ENCODE peak calls at places on chromosomes 4 and X, in nine cellular contexts. S, E, C, L, O, R, H, G and M are unnamed samples.

GRCh38 chr4:155403886-155404285 is 27.1 kb upstream of the MAP9 start:
- DNase-seq in S (no peak), E (no peak), C (no peak), L (no peak), O (no peak), R (peak; percentile 6), H (no peak), G (no peak), M (no peak)

GRCh38 chr4:148649669-148650331 is 207.6 kb upstream of the NR3C2 start:
- DNase-seq in S (no peak), E (no peak), C (no peak), L (no peak), O (no peak), R (no peak), H (no peak), G (no peak), M (no peak)

GRCh38 chr4:157204634-157205244 is 15.8 kb upstream of the GRIA2 start:
- DNase-seq in S (no peak), E (peak; percentile 6), C (no peak), L (no peak), O (peak; percentile 29), R (peak; percentile 35), H (peak; percentile 76), G (no peak), M (peak; percentile 69)

GRCh38 chrX:418927-419729 is 32.4 kb upstream of the PPP2R3B start:
- DNase-seq in S (no peak), E (no peak), C (no peak), L (no peak), O (no peak), R (no peak), H (no peak), G (no peak), M (no peak)

GRCh38 chrX:47217121-47217851 is 1.2 kb upstream of the CDK16 start:
- DNase-seq in S (no peak), E (no peak), C (peak; percentile 78), L (peak; percentile 7), O (peak; percentile 15), R (peak; percentile 14), H (no peak), G (no peak), M (peak; percentile 38)

GRCh38 chr4:158327525-158327924 is 117.2 kb downstream of the TMEM144 start:
- DNase-seq in S (no peak), E (peak; percentile 52), C (no peak), L (no peak), O (no peak), R (no peak), H (no peak), G (no peak), M (no peak)

GRCh38 chrX:24294619-24295018 is 19.2 kb downstream of the SUPT20HL2 start:
- DNase-seq in S (no peak), E (no peak), C (no peak), L (no peak), O (peak; percentile 23), R (no peak), H (no peak), G (no peak), M (no peak)

GRCh38 chrX:41384041-41384705 is 50.2 kb downstream of the DDX3X start:
- DNase-seq in S (peak; percentile 49), E (peak; percentile 71), C (peak; percentile 71), L (peak; percentile 25), O (peak; percentile 29), R (no peak), H (peak; percentile 88), G (no peak), M (peak; percentile 90)

GRCh38 chr4:8048856-8049686 is 109.4 kb upstream of the AFAP1 start:
- DNase-seq in S (no peak), E (no peak), C (no peak), L (no peak), O (no peak), R (no peak), H (no peak), G (no peak), M (no peak)

GRCh38 chr4:17704020-17704657 is 77.3 kb downstream of the FAM184B start:
- DNase-seq in S (no peak), E (no peak), C (no peak), L (no peak), O (no peak), R (no peak), H (no peak), G (no peak), M (no peak)

GRCh38 chr4:72701987-72702819 is 133.2 kb upstream of the ADAMTS3 start:
- DNase-seq in S (peak; percentile 1), E (peak; percentile 29), C (no peak), L (peak; percentile 7), O (peak; percentile 28), R (peak; percentile 3), H (no peak), G (no peak), M (no peak)

GRCh38 chr4:28555851-28556250 is 1695.2 kb downstream of the STIM2 start:
- DNase-seq in S (no peak), E (no peak), C (no peak), L (no peak), O (no peak), R (no peak), H (no peak), G (no peak), M (no peak)

GRCh38 chr4:20844311-20844710 is 144.1 kb downstream of the PACRGL start:
- DNase-seq in S (no peak), E (no peak), C (no peak), L (no peak), O (no peak), R (no peak), H (no peak), G (no peak), M (no peak)

GRCh38 chr4:37891221-37892159 is 606 bp downstream of the TBC1D1 start:
- DNase-seq in S (peak; percentile 51), E (peak; percentile 25), C (no peak), L (peak; percentile 31), O (peak; percentile 62), R (peak; percentile 8), H (no peak), G (peak; percentile 20), M (peak; percentile 43)

GRCh38 chr4:20126906-20127305 is 124.8 kb upstream of the SLIT2 start:
- DNase-seq in S (no peak), E (no peak), C (no peak), L (no peak), O (no peak), R (no peak), H (no peak), G (no peak), M (no peak)

GRCh38 chrX:17448188-17448587 is 73.2 kb downstream of the NHS start:
- DNase-seq in S (no peak), E (no peak), C (no peak), L (no peak), O (no peak), R (no peak), H (no peak), G (no peak), M (no peak)

GRCh38 chrX:134761788-134762187 is 103.5 kb upstream of the PLAC1 start:
- DNase-seq in S (no peak), E (peak; percentile 1), C (no peak), L (no peak), O (no peak), R (no peak), H (no peak), G (no peak), M (no peak)

GRCh38 chr4:5870701-5871100 is 22.2 kb downstream of the CRMP1 start:
- DNase-seq in S (no peak), E (no peak), C (no peak), L (no peak), O (no peak), R (no peak), H (no peak), G (no peak), M (no peak)

GRCh38 chrX:64188901-64189300 is 16.6 kb downstream of the AMER1 start:
- DNase-seq in S (no peak), E (no peak), C (no peak), L (no peak), O (no peak), R (no peak), H (no peak), G (no peak), M (no peak)

GRCh38 chr4:159227378-159227777 is 124.5 kb downstream of the RAPGEF2 start:
- DNase-seq in S (no peak), E (no peak), C (no peak), L (no peak), O (no peak), R (no peak), H (no peak), G (no peak), M (no peak)

GRCh38 chr4:140777401-140777800 is 21.2 kb upstream of the TBC1D9 start:
- DNase-seq in S (no peak), E (no peak), C (no peak), L (no peak), O (no peak), R (no peak), H (no peak), G (no peak), M (no peak)

GRCh38 chrX:118978451-118978850 is 4.0 kb downstream of the LONRF3 start:
- DNase-seq in S (no peak), E (peak; percentile 49), C (no peak), L (no peak), O (no peak), R (no peak), H (no peak), G (no peak), M (peak; percentile 22)

GRCh38 chr4:174152717-174153466 is 130.6 kb downstream of the FBXO8 start:
- DNase-seq in S (no peak), E (no peak), C (no peak), L (no peak), O (no peak), R (no peak), H (no peak), G (no peak), M (no peak)

GRCh38 chr4:128528793-128529553 is 241.4 kb upstream of the PGRMC2 start:
- DNase-seq in S (no peak), E (no peak), C (no peak), L (no peak), O (no peak), R (peak; percentile 78), H (no peak), G (no peak), M (peak; percentile 38)

GRCh38 chr4:71697031-71697430 is 86.8 kb downstream of the GC start:
- DNase-seq in S (no peak), E (no peak), C (no peak), L (no peak), O (no peak), R (no peak), H (no peak), G (no peak), M (no peak)

GRCh38 chr4:160026720-160027119 is 923.8 kb downstream of the RAPGEF2 start:
- DNase-seq in S (no peak), E (no peak), C (no peak), L (no peak), O (no peak), R (peak; percentile 3), H (no peak), G (no peak), M (no peak)

GRCh38 chrX:19624754-19625153 is 109.4 kb upstream of the MAP3K15 start:
- DNase-seq in S (no peak), E (no peak), C (no peak), L (no peak), O (no peak), R (no peak), H (no peak), G (no peak), M (no peak)

GRCh38 chr4:7585768-7586167 is 151.0 kb upstream of the PSAPL1 start:
- DNase-seq in S (no peak), E (no peak), C (no peak), L (no peak), O (no peak), R (peak; percentile 15), H (no peak), G (no peak), M (no peak)

GRCh38 chrX:41887691-41888090 is 35.7 kb downstream of the CASK start:
- DNase-seq in S (no peak), E (no peak), C (no peak), L (no peak), O (no peak), R (no peak), H (no peak), G (no peak), M (no peak)

GRCh38 chr4:124212835-124213640 is 499.5 kb downstream of the ANKRD50 start:
- DNase-seq in S (no peak), E (no peak), C (no peak), L (no peak), O (no peak), R (no peak), H (no peak), G (no peak), M (no peak)

GRCh38 chrX:72243472-72243871 is 4.6 kb upstream of the ERCC6L start:
- DNase-seq in S (no peak), E (no peak), C (no peak), L (no peak), O (no peak), R (no peak), H (no peak), G (no peak), M (no peak)